ENCODE peak calls at places on chromosome 7, in four cellular contexts. J is pons, E is non-pigmented ciliary epithelial cell, Q is ascending aorta. K is an unnamed sample.

GRCh38 chr7:117639966-117640365 is 160.1 kb downstream of the CFTR start:
- DNase-seq in J (no peak), E (no peak), Q (no peak), K (no peak)

GRCh38 chr7:151088019-151088855 is 2.0 kb downstream of the AGAP3 start:
- DNase-seq in J (no peak), E (no peak), Q (no peak), K (peak)

GRCh38 chr7:87517136-87517805 is 41.8 kb upstream of the ABCB4 start:
- DNase-seq in J (no peak), E (peak), Q (no peak), K (peak)

GRCh38 chr7:159128767-159129166 is 15.9 kb downstream of the VIPR2 start:
- DNase-seq in J (no peak), E (no peak), Q (peak), K (no peak)

GRCh38 chr7:141752634-141753033 is 11.3 kb upstream of the TAS2R3 start:
- DNase-seq in J (no peak), E (no peak), Q (no peak), K (no peak)

GRCh38 chr7:35736725-35737124 is 41.8 kb upstream of the HERPUD2 start:
- DNase-seq in J (no peak), E (no peak), Q (no peak), K (no peak)

GRCh38 chr7:139058963-139059362 is 23.1 kb upstream of the ZC3HAV1L start:
- DNase-seq in J (no peak), E (no peak), Q (no peak), K (no peak)

GRCh38 chr7:52085610-52086009 is 769.0 kb upstream of the COBL start:
- DNase-seq in J (no peak), E (no peak), Q (no peak), K (no peak)

GRCh38 chr7:22726849-22727792 is at the start of gene IL6:
- DNase-seq in J (peak), E (peak), Q (peak), K (peak)

GRCh38 chr7:50791363-50791762 is 8.7 kb upstream of the GRB10 start:
- DNase-seq in J (no peak), E (no peak), Q (no peak), K (peak)

GRCh38 chr7:155451522-155452239 is 6.2 kb upstream of the EN2 start:
- DNase-seq in J (no peak), E (no peak), Q (no peak), K (no peak)

GRCh38 chr7:135185471-135186260 is 15.2 kb upstream of the CYREN start:
- DNase-seq in J (no peak), E (no peak), Q (peak), K (no peak)

GRCh38 chr7:22123139-22123538 is 177.4 kb upstream of the CDCA7L start:
- DNase-seq in J (no peak), E (no peak), Q (no peak), K (no peak)

GRCh38 chr7:7495171-7495570 is 40.5 kb downstream of the COL28A1 start:
- DNase-seq in J (no peak), E (no peak), Q (no peak), K (no peak)

GRCh38 chr7:124784879-124785818 is 19.6 kb upstream of the GPR37 start:
- DNase-seq in J (peak), E (peak), Q (no peak), K (peak)

GRCh38 chr7:3636131-3636860 is 335.2 kb downstream of the SDK1 start:
- DNase-seq in J (no peak), E (no peak), Q (no peak), K (no peak)

GRCh38 chr7:154182361-154182760 is 130.2 kb downstream of the DPP6 start:
- DNase-seq in J (no peak), E (no peak), Q (no peak), K (no peak)

GRCh38 chr7:95545007-95545615 is 51.2 kb downstream of the PDK4 start:
- DNase-seq in J (peak), E (peak), Q (peak), K (peak)

GRCh38 chr7:114356133-114356532 is 58.5 kb upstream of the FOXP2 start:
- DNase-seq in J (no peak), E (peak), Q (no peak), K (no peak)

GRCh38 chr7:50508471-50508943 is 56.7 kb downstream of the DDC start:
- DNase-seq in J (no peak), E (no peak), Q (no peak), K (no peak)

GRCh38 chr7:131346885-131347592 is 19.4 kb downstream of the MKLN1 start:
- DNase-seq in J (no peak), E (no peak), Q (no peak), K (no peak)

GRCh38 chr7:155338632-155339320 is 41.1 kb downstream of the INSIG1 start:
- DNase-seq in J (no peak), E (no peak), Q (peak), K (no peak)

GRCh38 chr7:15667999-15668398 is 18.5 kb downstream of the MEOX2 start:
- DNase-seq in J (no peak), E (no peak), Q (no peak), K (no peak)

GRCh38 chr7:157309990-157310668 is 26.7 kb upstream of the DNAJB6 start:
- DNase-seq in J (peak), E (peak), Q (no peak), K (peak)

GRCh38 chr7:122844191-122844988 is 41.9 kb downstream of the CADPS2 start:
- DNase-seq in J (no peak), E (no peak), Q (no peak), K (no peak)

GRCh38 chr7:151251926-151252835 is 3.7 kb upstream of the SMARCD3 start:
- DNase-seq in J (peak), E (no peak), Q (peak), K (peak)

GRCh38 chr7:98251251-98251843 is 685 bp downstream of the TECPR1 start:
- DNase-seq in J (peak), E (no peak), Q (no peak), K (no peak)

GRCh38 chr7:121428857-121429489 is 32.9 kb upstream of the FAM3C start:
- DNase-seq in J (no peak), E (peak), Q (no peak), K (peak)

GRCh38 chr7:21960922-21961321 is 15.2 kb upstream of the CDCA7L start:
- DNase-seq in J (no peak), E (peak), Q (no peak), K (peak)

GRCh38 chr7:12939694-12940093 is 252.3 kb downstream of the ARL4A start:
- DNase-seq in J (no peak), E (no peak), Q (no peak), K (no peak)

GRCh38 chr7:10644849-10645248 is 328.8 kb upstream of the PHF14 start:
- DNase-seq in J (no peak), E (no peak), Q (no peak), K (no peak)

GRCh38 chr7:38584443-38585210 is 46.5 kb downstream of the AMPH start:
- DNase-seq in J (peak), E (peak), Q (peak), K (peak)